ENCODE peak calls at places on chromosomes 6 and 20, in four cellular contexts. L is H1, C is GM12878, Q is HepG2. J is an unnamed sample.

GRCh38 chr6:54188832-54189231 is 77.6 kb downstream of the MLIP start:
- DNase-seq in Q (no peak), C (no peak), L (no peak), J (no peak)

GRCh38 chr6:14713008-14713452 is 532.8 kb upstream of the JARID2 start:
- DNase-seq in C (no peak), Q (no peak), L (no peak), J (no peak)

GRCh38 chr6:6525948-6526347 is 62.6 kb upstream of the LY86 start:
- DNase-seq in L (no peak), Q (no peak), C (no peak), J (no peak)

GRCh38 chr6:144013486-144013909 is 5.4 kb upstream of the PLAGL1 start:
- DNase-seq in C (no peak), L (peak), Q (peak), J (peak)

GRCh38 chr20:32893878-32894483 is 35.3 kb downstream of the EFCAB8 start:
- DNase-seq in C (no peak), Q (peak), L (peak), J (no peak)

GRCh38 chr20:14925286-14925685 is 587.9 kb upstream of the FLRT3 start:
- DNase-seq in C (no peak), Q (no peak), L (no peak), J (no peak)

GRCh38 chr6:104642871-104643270 is 216.8 kb downstream of the HACE1 start:
- DNase-seq in C (no peak), L (no peak), Q (no peak), J (no peak)

GRCh38 chr20:64010711-64011237 is 25.2 kb upstream of the C20orf204 start:
- DNase-seq in Q (no peak), C (peak), L (no peak), J (no peak)

GRCh38 chr20:5127204-5127858 is 523 bp downstream of the CDS2 start:
- DNase-seq in C (peak), Q (peak), L (peak), J (peak)

GRCh38 chr20:41738584-41739193 is 120.5 kb upstream of the CHD6 start:
- DNase-seq in Q (peak), L (peak), C (no peak), J (peak)

GRCh38 chr6:53306819-53307347 is 41.9 kb downstream of the ELOVL5 start:
- DNase-seq in L (no peak), Q (peak), C (peak), J (no peak)

GRCh38 chr6:146915671-146916127 is 288.5 kb upstream of the STXBP5 start:
- DNase-seq in C (no peak), Q (no peak), L (no peak), J (no peak)

GRCh38 chr20:20780127-20780822 is 67.8 kb upstream of the RALGAPA2 start:
- DNase-seq in Q (peak), L (no peak), C (peak), J (no peak)

GRCh38 chr6:23002044-23002619 is 432.8 kb downstream of the HDGFL1 start:
- DNase-seq in Q (no peak), L (no peak), C (no peak), J (peak)

GRCh38 chr6:3838992-3839867 is 9.9 kb upstream of the FAM50B start:
- DNase-seq in C (no peak), Q (peak), L (no peak), J (no peak)

GRCh38 chr6:130525378-130525777 is 159.6 kb downstream of the TMEM200A start:
- DNase-seq in Q (no peak), L (no peak), C (no peak), J (no peak)

GRCh38 chr6:24909281-24910216 is 26.2 kb downstream of the RIPOR2 start:
- DNase-seq in C (no peak), Q (no peak), L (no peak), J (no peak)

GRCh38 chr6:131615275-131615674 is 12.8 kb downstream of the MED23 start:
- DNase-seq in Q (no peak), L (no peak), C (no peak), J (no peak)

GRCh38 chr6:14401181-14401745 is 283.7 kb downstream of the CD83 start:
- DNase-seq in C (no peak), Q (no peak), L (no peak), J (no peak)

GRCh38 chr6:147106759-147107401 is 97.3 kb upstream of the STXBP5 start:
- DNase-seq in Q (no peak), L (no peak), C (no peak), J (no peak)

GRCh38 chr20:59131541-59132285 is 31.9 kb upstream of the ZNF831 start:
- DNase-seq in Q (no peak), L (no peak), C (no peak), J (no peak)

DNA sequence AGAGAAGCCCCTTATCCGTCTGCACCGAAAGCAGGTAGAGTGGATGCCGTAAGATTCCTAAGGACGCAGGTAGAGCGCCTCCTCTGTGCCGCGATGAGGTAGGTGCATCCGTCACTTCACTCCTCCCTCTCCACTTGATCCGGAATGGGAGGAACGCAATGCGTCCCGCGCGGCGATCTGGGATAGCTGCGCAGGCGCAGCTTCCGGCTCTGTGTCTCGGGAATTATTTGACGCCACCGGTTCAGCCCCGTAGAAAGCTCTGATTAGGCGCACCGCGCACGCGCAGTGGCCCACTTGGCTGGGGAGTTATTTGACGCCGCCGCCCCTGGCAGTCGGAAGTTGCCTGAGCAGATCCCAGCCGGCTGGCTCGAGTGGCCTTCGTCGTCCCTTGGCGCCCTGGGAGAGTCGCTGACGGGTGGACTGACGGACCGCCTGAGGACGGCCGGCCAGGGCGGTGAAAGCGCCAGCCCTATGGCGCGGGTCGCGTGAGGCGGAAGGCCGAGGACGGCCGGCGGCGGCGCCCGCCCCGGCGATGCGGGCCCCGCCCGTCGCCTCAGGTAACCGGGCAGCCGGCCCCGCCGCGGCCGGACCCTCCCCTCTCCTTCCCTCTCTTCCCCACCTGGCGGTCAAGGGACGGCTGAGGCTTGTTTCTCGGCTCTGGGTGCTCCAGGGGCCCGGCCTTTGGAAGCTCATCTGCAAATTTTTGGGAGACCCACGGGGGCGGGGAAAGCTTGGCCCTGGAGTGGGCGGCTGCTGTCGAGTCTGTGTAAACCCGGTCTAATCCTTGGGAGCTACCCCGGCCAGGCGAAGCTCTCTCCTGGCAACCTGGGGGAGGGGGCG is at the start of gene RALGAPB:
- DNase-seq in L (peak), Q (peak), C (peak), J (peak)
- H3K4me3 ChIP-seq in L (peak), Q (peak), C (peak), J (peak)

GRCh38 chr6:158894192-158894591 is 75.0 kb upstream of the EZR start:
- DNase-seq in C (no peak), Q (no peak), L (no peak), J (peak)
- TF ChIP-seq SUZ12 in C (no peak), Q (no peak), L (no peak), J (no peak)

GRCh38 chr20:19626896-19627295 is 131.2 kb upstream of the RIN2 start:
- DNase-seq in C (no peak), Q (no peak), L (no peak), J (no peak)

GRCh38 chr20:19624221-19624620 is 133.8 kb upstream of the RIN2 start:
- DNase-seq in C (no peak), L (no peak), Q (no peak), J (no peak)

GRCh38 chr20:19621072-19621471 is 137.0 kb upstream of the RIN2 start:
- DNase-seq in C (no peak), L (no peak), Q (no peak), J (no peak)

GRCh38 chr20:19628570-19629134 is 129.4 kb upstream of the RIN2 start:
- DNase-seq in Q (peak), C (peak), L (peak), J (peak)

DNA sequence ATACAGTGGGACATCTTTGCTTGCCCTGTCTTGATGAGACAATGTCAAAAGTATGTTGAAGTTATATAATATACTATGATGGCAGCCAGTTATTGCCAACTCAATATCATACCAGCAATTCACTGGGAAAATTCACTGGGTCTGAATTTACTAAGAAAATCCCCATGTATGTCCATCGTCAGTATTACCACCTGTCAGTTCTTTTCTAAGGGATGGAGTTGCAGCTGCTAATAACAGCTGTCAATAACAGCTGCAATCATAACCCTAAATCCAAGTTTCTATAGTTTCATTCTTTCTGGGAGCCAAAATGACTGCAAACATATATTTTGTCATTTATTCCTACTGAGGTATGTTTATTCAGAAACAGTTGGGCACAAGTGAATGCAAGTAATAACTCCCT is 132.6 kb upstream of the RIN2 start:
- DNase-seq in C (no peak), L (no peak), Q (no peak), J (no peak)
- TF ChIP-seq ZNF274 in C (no peak), L (no peak), Q (no peak), J (no peak)

GRCh38 chr6:1312444-1313363 is 806 bp downstream of the FOXQ1 start:
- DNase-seq in Q (no peak), L (peak), C (no peak), J (peak)
- H3K4me3 ChIP-seq in Q (peak), L (peak), C (no peak), J (peak)

GRCh38 chr6:26329763-26330511 is 35.1 kb upstream of the BTN3A2 start:
- DNase-seq in C (no peak), Q (peak), L (peak), J (peak)
- TF ChIP-seq SUZ12 in C (no peak), Q (no peak), L (no peak), J (no peak)

J was measured in NT2/D1.